ENCODE peak calls at places on chromosome 7, in six cellular contexts. One of them, this sample, is unnamed.
A peak's percentile ranks its signal among the peaks of the same experiment; 100 is the strongest.

GRCh38 chr7:46948776-46949175 is 633.1 kb downstream of the TNS3 start:
- DNase-seq in Daoy: no peak
- DNase-seq in NCI-H748 treated with DMSO at 0.1 percent for 48 hours: no peak
- DNase-seq in HT1080: no peak
- DNase-seq in psoas muscle: no peak
- DNase-seq in ACHN: no peak
- DNase-seq in this sample: no peak

GRCh38 chr7:18834574-18835361 is 282.7 kb downstream of the TWIST1 start:
- DNase-seq in Daoy: no peak
- DNase-seq in NCI-H748 treated with DMSO at 0.1 percent for 48 hours: no peak
- DNase-seq in HT1080: no peak
- DNase-seq in psoas muscle: no peak
- DNase-seq in ACHN: no peak
- DNase-seq in this sample: no peak

GRCh38 chr7:31077484-31078362 is 25.6 kb downstream of the ADCYAP1R1 start:
- DNase-seq in Daoy: no peak
- DNase-seq in NCI-H748 treated with DMSO at 0.1 percent for 48 hours: no peak
- DNase-seq in HT1080: no peak
- DNase-seq in psoas muscle: no peak
- DNase-seq in ACHN: no peak
- DNase-seq in this sample: no peak

GRCh38 chr7:142557971-142558582 is 191.2 kb upstream of the PRSS1 start:
- DNase-seq in Daoy: peak; percentile 76
- DNase-seq in NCI-H748 treated with DMSO at 0.1 percent for 48 hours: no peak
- DNase-seq in HT1080: peak; percentile 74
- DNase-seq in psoas muscle: peak; percentile 25
- DNase-seq in ACHN: peak; percentile 91
- DNase-seq in this sample: peak; percentile 84

GRCh38 chr7:50317221-50317678 is 12.7 kb downstream of the IKZF1 start:
- DNase-seq in Daoy: no peak
- DNase-seq in NCI-H748 treated with DMSO at 0.1 percent for 48 hours: no peak
- DNase-seq in HT1080: no peak
- DNase-seq in psoas muscle: no peak
- DNase-seq in ACHN: no peak
- DNase-seq in this sample: no peak

GRCh38 chr7:144907577-144907976 is 71.7 kb upstream of the TPK1 start:
- DNase-seq in Daoy: no peak
- DNase-seq in NCI-H748 treated with DMSO at 0.1 percent for 48 hours: no peak
- DNase-seq in HT1080: no peak
- DNase-seq in psoas muscle: no peak
- DNase-seq in ACHN: no peak
- DNase-seq in this sample: no peak

GRCh38 chr7:97269741-97270140 is 152.2 kb downstream of the SDHAF3 start:
- DNase-seq in Daoy: no peak
- DNase-seq in NCI-H748 treated with DMSO at 0.1 percent for 48 hours: no peak
- DNase-seq in HT1080: no peak
- DNase-seq in psoas muscle: no peak
- DNase-seq in ACHN: no peak
- DNase-seq in this sample: peak; percentile 52

GRCh38 chr7:16661924-16662323 is 15.9 kb downstream of the BZW2 start:
- DNase-seq in Daoy: no peak
- DNase-seq in NCI-H748 treated with DMSO at 0.1 percent for 48 hours: no peak
- DNase-seq in HT1080: no peak
- DNase-seq in psoas muscle: no peak
- DNase-seq in ACHN: no peak
- DNase-seq in this sample: no peak

GRCh38 chr7:148720472-148720871 is 21.8 kb downstream of the CUL1 start:
- DNase-seq in Daoy: no peak
- DNase-seq in NCI-H748 treated with DMSO at 0.1 percent for 48 hours: no peak
- DNase-seq in HT1080: no peak
- DNase-seq in psoas muscle: no peak
- DNase-seq in ACHN: no peak
- DNase-seq in this sample: no peak

GRCh38 chr7:46713868-46714596 is 793.0 kb upstream of the IGFBP3 start:
- DNase-seq in Daoy: no peak
- DNase-seq in NCI-H748 treated with DMSO at 0.1 percent for 48 hours: no peak
- DNase-seq in HT1080: no peak
- DNase-seq in psoas muscle: peak; percentile 19
- DNase-seq in ACHN: no peak
- DNase-seq in this sample: peak; percentile 30

GRCh38 chr7:50793115-50793946 is 10.6 kb upstream of the GRB10 start:
- DNase-seq in Daoy: peak; percentile 88
- DNase-seq in NCI-H748 treated with DMSO at 0.1 percent for 48 hours: peak; percentile 35
- DNase-seq in HT1080: no peak
- DNase-seq in psoas muscle: peak; percentile 76
- DNase-seq in ACHN: peak; percentile 82
- DNase-seq in this sample: peak; percentile 64

GRCh38 chr7:7188091-7188490 is 5.7 kb downstream of the C1GALT1 start:
- DNase-seq in Daoy: no peak
- DNase-seq in NCI-H748 treated with DMSO at 0.1 percent for 48 hours: no peak
- DNase-seq in HT1080: no peak
- DNase-seq in psoas muscle: no peak
- DNase-seq in ACHN: no peak
- DNase-seq in this sample: no peak

GRCh38 chr7:2938514-2939192 is 94.5 kb upstream of the GNA12 start:
- DNase-seq in Daoy: no peak
- DNase-seq in NCI-H748 treated with DMSO at 0.1 percent for 48 hours: no peak
- DNase-seq in HT1080: no peak
- DNase-seq in psoas muscle: no peak
- DNase-seq in ACHN: no peak
- DNase-seq in this sample: no peak

GRCh38 chr7:15685358-15686181 is 913 bp downstream of the MEOX2 start:
- DNase-seq in Daoy: peak; percentile 6
- DNase-seq in NCI-H748 treated with DMSO at 0.1 percent for 48 hours: peak; percentile 74
- DNase-seq in HT1080: no peak
- DNase-seq in psoas muscle: peak; percentile 71
- DNase-seq in ACHN: no peak
- DNase-seq in this sample: peak; percentile 14

GRCh38 chr7:55127135-55127551 is 108.3 kb downstream of the EGFR start:
- DNase-seq in Daoy: no peak
- DNase-seq in NCI-H748 treated with DMSO at 0.1 percent for 48 hours: peak; percentile 29
- DNase-seq in HT1080: no peak
- DNase-seq in psoas muscle: no peak
- DNase-seq in ACHN: no peak
- DNase-seq in this sample: no peak

GRCh38 chr7:26159243-26159642 is 7.2 kb downstream of the NFE2L3 start:
- DNase-seq in Daoy: peak; percentile 75
- DNase-seq in NCI-H748 treated with DMSO at 0.1 percent for 48 hours: no peak
- DNase-seq in HT1080: peak; percentile 56
- DNase-seq in psoas muscle: no peak
- DNase-seq in ACHN: peak; percentile 50
- DNase-seq in this sample: peak; percentile 52

GRCh38 chr7:92731327-92732063 is 104.9 kb downstream of the CDK6 start:
- DNase-seq in Daoy: peak; percentile 50
- DNase-seq in NCI-H748 treated with DMSO at 0.1 percent for 48 hours: no peak
- DNase-seq in HT1080: peak; percentile 62
- DNase-seq in psoas muscle: no peak
- DNase-seq in ACHN: no peak
- DNase-seq in this sample: peak; percentile 58

GRCh38 chr7:127768241-127768640 is 116.2 kb downstream of the SND1 start:
- DNase-seq in Daoy: no peak
- DNase-seq in NCI-H748 treated with DMSO at 0.1 percent for 48 hours: no peak
- DNase-seq in HT1080: no peak
- DNase-seq in psoas muscle: no peak
- DNase-seq in ACHN: no peak
- DNase-seq in this sample: no peak

GRCh38 chr7:66683770-66684123 is 55.1 kb downstream of the KCTD7 start:
- DNase-seq in Daoy: no peak
- DNase-seq in NCI-H748 treated with DMSO at 0.1 percent for 48 hours: no peak
- DNase-seq in HT1080: no peak
- DNase-seq in psoas muscle: no peak
- DNase-seq in ACHN: no peak
- DNase-seq in this sample: no peak

GRCh38 chr7:150649084-150649385 is 16.9 kb upstream of the GIMAP6 start:
- DNase-seq in Daoy: no peak
- DNase-seq in NCI-H748 treated with DMSO at 0.1 percent for 48 hours: no peak
- DNase-seq in HT1080: no peak
- DNase-seq in psoas muscle: no peak
- DNase-seq in ACHN: no peak
- DNase-seq in this sample: no peak

GRCh38 chr7:56074371-56074791 is 10.3 kb downstream of the SUMF2 start:
- DNase-seq in Daoy: peak; percentile 85
- DNase-seq in NCI-H748 treated with DMSO at 0.1 percent for 48 hours: peak; percentile 55
- DNase-seq in HT1080: peak; percentile 87
- DNase-seq in psoas muscle: peak; percentile 79
- DNase-seq in ACHN: peak; percentile 92
- DNase-seq in this sample: peak; percentile 75

GRCh38 chr7:128025380-128025779 is 5.9 kb downstream of the LRRC4 start:
- DNase-seq in Daoy: peak; percentile 72
- DNase-seq in NCI-H748 treated with DMSO at 0.1 percent for 48 hours: no peak
- DNase-seq in HT1080: peak; percentile 71
- DNase-seq in psoas muscle: no peak
- DNase-seq in ACHN: no peak
- DNase-seq in this sample: peak; percentile 63

GRCh38 chr7:111138196-111138569 is 47.3 kb downstream of the LRRN3 start:
- DNase-seq in Daoy: peak; percentile 95
- DNase-seq in NCI-H748 treated with DMSO at 0.1 percent for 48 hours: no peak
- DNase-seq in HT1080: peak; percentile 84
- DNase-seq in psoas muscle: peak; percentile 17
- DNase-seq in ACHN: peak; percentile 47
- DNase-seq in this sample: peak; percentile 44

GRCh38 chr7:83096065-83096580 is 66.6 kb downstream of the PCLO start:
- DNase-seq in Daoy: no peak
- DNase-seq in NCI-H748 treated with DMSO at 0.1 percent for 48 hours: no peak
- DNase-seq in HT1080: no peak
- DNase-seq in psoas muscle: no peak
- DNase-seq in ACHN: no peak
- DNase-seq in this sample: peak; percentile 28

GRCh38 chr7:151694828-151695580 is 175.3 kb upstream of the RHEB start:
- DNase-seq in Daoy: no peak
- DNase-seq in NCI-H748 treated with DMSO at 0.1 percent for 48 hours: no peak
- DNase-seq in HT1080: no peak
- DNase-seq in psoas muscle: peak; percentile 67
- DNase-seq in ACHN: no peak
- DNase-seq in this sample: no peak

GRCh38 chr7:77184990-77185389 is 14.6 kb downstream of the FGL2 start:
- DNase-seq in Daoy: no peak
- DNase-seq in NCI-H748 treated with DMSO at 0.1 percent for 48 hours: no peak
- DNase-seq in HT1080: no peak
- DNase-seq in psoas muscle: no peak
- DNase-seq in ACHN: no peak
- DNase-seq in this sample: no peak

GRCh38 chr7:101567231-101567630 is 61.9 kb downstream of the MYL10 start:
- DNase-seq in Daoy: no peak
- DNase-seq in NCI-H748 treated with DMSO at 0.1 percent for 48 hours: peak; percentile 51
- DNase-seq in HT1080: no peak
- DNase-seq in psoas muscle: no peak
- DNase-seq in ACHN: no peak
- DNase-seq in this sample: no peak

GRCh38 chr7:50781371-50781770 is 1.3 kb downstream of the GRB10 start:
- DNase-seq in Daoy: no peak
- DNase-seq in NCI-H748 treated with DMSO at 0.1 percent for 48 hours: no peak
- DNase-seq in HT1080: no peak
- DNase-seq in psoas muscle: no peak
- DNase-seq in ACHN: no peak
- DNase-seq in this sample: no peak

GRCh38 chr7:36764929-36765328 is 40.6 kb upstream of the AOAH start:
- DNase-seq in Daoy: no peak
- DNase-seq in NCI-H748 treated with DMSO at 0.1 percent for 48 hours: no peak
- DNase-seq in HT1080: no peak
- DNase-seq in psoas muscle: no peak
- DNase-seq in ACHN: no peak
- DNase-seq in this sample: no peak

GRCh38 chr7:94972296-94972695 is 64.9 kb downstream of the PPP1R9A start:
- DNase-seq in Daoy: peak; percentile 21
- DNase-seq in NCI-H748 treated with DMSO at 0.1 percent for 48 hours: peak; percentile 22
- DNase-seq in HT1080: peak; percentile 48
- DNase-seq in psoas muscle: no peak
- DNase-seq in ACHN: peak; percentile 82
- DNase-seq in this sample: peak; percentile 27

GRCh38 chr7:12370249-12370648 is 33.4 kb downstream of the VWDE start:
- DNase-seq in Daoy: no peak
- DNase-seq in NCI-H748 treated with DMSO at 0.1 percent for 48 hours: no peak
- DNase-seq in HT1080: no peak
- DNase-seq in psoas muscle: no peak
- DNase-seq in ACHN: no peak
- DNase-seq in this sample: no peak

This sample was measured in iris pigment epithelial cell.